ENCODE peak calls at places on chromosome 1, in six cellular contexts. One of them, this sample, is unnamed.
A peak's percentile ranks its signal among the peaks of the same experiment; 100 is the strongest.

GRCh38 chr1:11804666-11805453 is 904 bp downstream of the MTHFR start:
- DNase-seq in K562: peak; percentile 95
- DNase-seq in GM23338: peak; percentile 36
- DNase-seq in GM12878: no peak
- DNase-seq in HepG2: no peak
- DNase-seq in HCT116: no peak
- DNase-seq in this sample: peak; percentile 31

GRCh38 chr1:33346921-33347649 is 26.2 kb upstream of the A3GALT2 start:
- DNase-seq in K562: peak; percentile 61
- DNase-seq in GM23338: no peak
- DNase-seq in GM12878: no peak
- DNase-seq in HepG2: peak; percentile 94
- DNase-seq in HCT116: peak; percentile 40
- DNase-seq in this sample: peak; percentile 95

GRCh38 chr1:29849038-29849750 is 612.9 kb downstream of the PTPRU start:
- DNase-seq in K562: peak; percentile 56
- DNase-seq in GM23338: peak; percentile 89
- DNase-seq in GM12878: peak; percentile 1
- DNase-seq in HepG2: peak; percentile 32
- DNase-seq in HCT116: no peak
- DNase-seq in this sample: peak; percentile 21

GRCh38 chr1:112344754-112345423 is 51.1 kb upstream of the CTTNBP2NL start:
- DNase-seq in K562: no peak
- DNase-seq in GM23338: peak; percentile 23
- DNase-seq in GM12878: no peak
- DNase-seq in HepG2: no peak
- DNase-seq in HCT116: no peak
- DNase-seq in this sample: no peak

GRCh38 chr1:183569141-183569540 is 21.1 kb downstream of the NCF2 start:
- DNase-seq in K562: no peak
- DNase-seq in GM23338: no peak
- DNase-seq in GM12878: no peak
- DNase-seq in HepG2: peak; percentile 58
- DNase-seq in HCT116: no peak
- DNase-seq in this sample: no peak

GRCh38 chr1:158674302-158674701 is 12.2 kb downstream of the SPTA1 start:
- DNase-seq in K562: no peak
- DNase-seq in GM23338: no peak
- DNase-seq in GM12878: no peak
- DNase-seq in HepG2: no peak
- DNase-seq in HCT116: no peak
- DNase-seq in this sample: no peak

GRCh38 chr1:181152892-181153633 is 64.6 kb downstream of the IER5 start:
- DNase-seq in K562: peak; percentile 99
- DNase-seq in GM23338: peak; percentile 62
- DNase-seq in GM12878: no peak
- DNase-seq in HepG2: no peak
- DNase-seq in HCT116: no peak
- DNase-seq in this sample: peak; percentile 98

GRCh38 chr1:66542811-66543767 is 9.1 kb downstream of the SGIP1 start:
- DNase-seq in K562: no peak
- DNase-seq in GM23338: no peak
- DNase-seq in GM12878: no peak
- DNase-seq in HepG2: peak; percentile 98
- DNase-seq in HCT116: peak; percentile 91
- DNase-seq in this sample: peak; percentile 97

GRCh38 chr1:153568367-153569099 is 2.9 kb upstream of the S100A2 start:
- DNase-seq in K562: peak; percentile 92
- DNase-seq in GM23338: peak; percentile 97
- DNase-seq in GM12878: peak; percentile 9
- DNase-seq in HepG2: peak; percentile 86
- DNase-seq in HCT116: peak; percentile 88
- DNase-seq in this sample: peak; percentile 91
- TF ChIP-seq POLR2AphosphoS5 in K562: no peak
- TF ChIP-seq POLR2AphosphoS5 in GM23338: no peak
- TF ChIP-seq POLR2AphosphoS5 in GM12878: no peak
- TF ChIP-seq POLR2AphosphoS5 in HepG2: no peak
- TF ChIP-seq POLR2AphosphoS5 in HCT116: peak; percentile 53
- TF ChIP-seq POLR2AphosphoS5 in this sample: peak; percentile 64

DNA sequence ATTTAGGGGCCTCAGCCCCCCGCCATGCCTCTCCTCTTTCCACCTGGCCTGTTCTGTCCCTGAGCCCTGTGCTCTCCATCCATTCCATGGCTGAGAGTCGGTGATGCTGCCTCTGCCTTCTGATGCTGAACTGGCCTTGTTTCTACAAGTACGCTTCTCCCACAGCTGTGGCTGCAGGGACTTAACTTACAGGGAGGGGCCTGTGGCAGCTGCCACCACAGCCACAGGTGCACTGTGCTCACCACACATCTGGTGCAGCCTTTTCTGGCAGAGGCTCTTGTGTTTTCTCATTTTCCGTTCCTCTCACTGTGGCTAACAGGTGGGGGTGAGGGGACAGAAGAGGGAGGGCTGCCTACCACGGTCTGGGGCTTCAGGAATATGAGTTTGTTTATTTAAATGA is 4.2 kb downstream of the FMO1 start:
- DNase-seq in K562: no peak
- DNase-seq in GM23338: peak; percentile 21
- DNase-seq in GM12878: peak; percentile 16
- DNase-seq in HepG2: no peak
- DNase-seq in HCT116: no peak
- DNase-seq in this sample: no peak
- H3K4me2 ChIP-seq in K562: no peak overlapping the region
- H3K4me2 ChIP-seq in GM23338: no peak overlapping the region
- H3K4me2 ChIP-seq in GM12878: peak overlapping the region; percentile 50
- H3K4me2 ChIP-seq in HepG2: no peak overlapping the region
- H3K4me2 ChIP-seq in HCT116: no peak overlapping the region
- H3K4me2 ChIP-seq in this sample: no peak overlapping the region

DNA sequence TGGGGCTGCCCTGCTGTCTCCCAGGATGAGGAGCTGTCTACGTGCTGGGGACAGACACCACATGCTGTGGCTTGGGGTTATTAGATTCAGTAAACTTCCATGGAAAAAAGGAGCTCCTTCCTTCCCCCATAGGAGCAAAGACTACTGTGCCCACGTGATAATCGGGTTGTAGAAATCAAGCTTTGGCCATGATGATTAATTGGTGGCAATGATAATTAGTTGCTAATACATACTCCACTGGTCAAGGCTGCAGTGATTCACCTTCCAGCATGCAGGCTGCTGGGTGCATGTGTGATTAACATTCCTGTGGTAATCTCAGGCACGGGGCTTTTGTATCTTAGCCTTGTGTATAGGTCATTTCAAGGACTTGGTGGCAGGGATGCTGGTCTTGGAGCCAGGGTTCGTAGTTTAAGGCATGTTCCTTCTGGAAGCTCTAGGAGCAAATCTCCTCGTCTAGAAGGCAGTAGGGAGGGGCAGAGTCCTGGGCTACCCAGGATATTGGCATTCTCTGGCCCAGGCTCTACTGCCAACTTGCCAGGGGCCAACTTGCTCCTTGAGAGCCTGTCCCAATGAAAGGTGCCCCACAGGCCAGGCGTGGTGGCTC is 41.4 kb downstream of the TMCO4 start:
- DNase-seq in K562: no peak
- DNase-seq in GM23338: no peak
- DNase-seq in GM12878: no peak
- DNase-seq in HepG2: no peak
- DNase-seq in HCT116: peak; percentile 28
- DNase-seq in this sample: no peak
- TF ChIP-seq POLR2AphosphoS5 in K562: no peak
- TF ChIP-seq POLR2AphosphoS5 in GM23338: no peak
- TF ChIP-seq POLR2AphosphoS5 in GM12878: no peak
- TF ChIP-seq POLR2AphosphoS5 in HepG2: no peak
- TF ChIP-seq POLR2AphosphoS5 in HCT116: no peak
- TF ChIP-seq POLR2AphosphoS5 in this sample: no peak

DNA sequence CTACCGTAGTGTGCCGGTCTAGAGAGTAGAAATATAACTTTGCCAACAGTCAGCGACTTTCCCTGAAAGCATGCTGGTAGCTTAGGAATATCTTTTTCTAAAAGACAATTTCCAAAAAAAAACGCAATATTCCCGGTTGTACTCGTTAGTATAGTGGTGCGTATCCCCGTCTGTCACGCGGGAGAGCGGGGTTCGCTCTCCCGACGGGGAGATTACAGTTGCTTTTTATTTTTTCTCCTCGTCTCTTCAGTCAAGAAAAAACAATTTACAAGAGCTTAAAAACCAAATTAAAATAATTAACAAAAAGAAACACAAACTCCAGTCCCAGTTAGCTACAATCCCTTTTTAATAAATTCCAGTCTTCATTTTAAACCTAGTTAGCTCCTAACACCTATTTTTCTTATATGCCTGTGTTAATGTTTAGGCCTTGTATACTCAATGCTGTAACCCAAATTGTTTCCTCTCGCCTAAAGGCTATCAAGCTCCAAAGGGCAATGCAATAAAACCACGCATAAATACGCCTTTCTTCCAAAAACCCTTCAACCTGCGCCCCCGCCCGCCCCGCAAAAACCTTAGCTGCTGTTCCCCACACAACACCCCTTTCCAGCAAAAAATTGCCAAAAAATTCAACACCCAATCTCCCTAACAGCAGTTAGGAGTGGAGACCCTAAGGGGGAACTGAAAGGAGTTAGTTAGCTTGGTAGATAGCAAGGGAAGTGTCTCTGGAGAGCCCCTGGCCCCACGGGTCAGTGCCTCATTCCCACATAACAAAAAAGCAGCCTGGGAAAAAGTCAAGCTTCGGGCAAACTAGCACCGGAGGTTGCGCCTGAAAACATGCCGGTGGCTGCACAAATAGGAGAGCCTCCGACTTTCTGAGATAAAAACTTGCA is 7.9 kb downstream of the HSPA6 start:
- DNase-seq in K562: peak; percentile 67
- DNase-seq in GM23338: peak; percentile 66
- DNase-seq in GM12878: no peak
- DNase-seq in HepG2: peak; percentile 8
- DNase-seq in HCT116: no peak
- DNase-seq in this sample: no peak
- H3K4me2 ChIP-seq in K562: peak overlapping the region; percentile 79
- H3K4me2 ChIP-seq in GM23338: peak overlapping the region; percentile 82
- H3K4me2 ChIP-seq in GM12878: no peak overlapping the region
- H3K4me2 ChIP-seq in HepG2: peak overlapping the region; percentile 78
- H3K4me2 ChIP-seq in HCT116: peak overlapping the region; percentile 67
- H3K4me2 ChIP-seq in this sample: peak overlapping the region; percentile 36

This sample was measured in endothelial cell of umbilical vein.